ENCODE peak calls at places on chromosomes 4 and X, in four cellular contexts. M is HCT116, Y is GM23338, T is MM.1S. E is an unnamed sample.

GRCh38 chrX:123860983-123861382 is 1.1 kb downstream of the XIAP start:
- DNase-seq in M (no peak), Y (no peak), T (no peak), E (peak; percentile 23)

GRCh38 chr4:98688416-98689290 is 30.2 kb upstream of the TSPAN5 start:
- DNase-seq in M (peak; percentile 60), Y (no peak), T (peak; percentile 16), E (peak; percentile 47)

GRCh38 chr4:119041951-119042560 is 93.6 kb upstream of the MYOZ2 start:
- DNase-seq in M (peak; percentile 67), Y (peak; percentile 89), T (peak; percentile 64), E (peak; percentile 77)

GRCh38 chrX:131792356-131792749 is 230.7 kb upstream of the STK26 start:
- DNase-seq in M (no peak), Y (no peak), T (peak; percentile 92), E (peak; percentile 23)

GRCh38 chrX:17984415-17984814 is 123.3 kb upstream of the RAI2 start:
- DNase-seq in M (no peak), Y (no peak), T (no peak), E (no peak)

GRCh38 chrX:47643926-47644325 is 6.4 kb downstream of the ELK1 start:
- DNase-seq in M (no peak), Y (no peak), T (peak; percentile 11), E (peak; percentile 9)

GRCh38 chrX:144768540-144768939 is 478.8 kb upstream of the SPANXN1 start:
- DNase-seq in M (no peak), Y (no peak), T (peak; percentile 49), E (no peak)

GRCh38 chr4:40842725-40843401 is 93.1 kb downstream of the NSUN7 start:
- DNase-seq in M (no peak), Y (no peak), T (no peak), E (no peak)

GRCh38 chrX:17990542-17990941 is 129.4 kb upstream of the RAI2 start:
- DNase-seq in M (no peak), Y (no peak), T (no peak), E (no peak)

GRCh38 chr4:83013931-83014330 is 3.3 kb upstream of the LIN54 start:
- DNase-seq in M (no peak), Y (no peak), T (no peak), E (no peak)

GRCh38 chr4:133263082-133263481 is 114.0 kb downstream of the PCDH10 start:
- DNase-seq in M (no peak), Y (peak; percentile 25), T (no peak), E (no peak)

GRCh38 chr4:7390906-7391636 is 43.7 kb downstream of the PSAPL1 start:
- DNase-seq in M (no peak), Y (no peak), T (no peak), E (no peak)

GRCh38 chr4:147768113-147768512 is 36.2 kb downstream of the ARHGAP10 start:
- DNase-seq in M (no peak), Y (no peak), T (no peak), E (peak; percentile 66)

GRCh38 chr4:144646523-144647094 is 653 bp downstream of the HHIP start:
- DNase-seq in M (no peak), Y (peak; percentile 33), T (no peak), E (no peak)

GRCh38 chr4:80306255-80306654 is 29.3 kb upstream of the CFAP299 start:
- DNase-seq in M (no peak), Y (no peak), T (no peak), E (peak; percentile 67)

GRCh38 chr4:142044271-142044670 is 407.9 kb downstream of the IL15 start:
- DNase-seq in M (no peak), Y (peak; percentile 36), T (no peak), E (peak; percentile 50)

GRCh38 chr4:2931765-2932560 is 31.2 kb downstream of the NOP14 start:
- DNase-seq in M (no peak), Y (peak; percentile 63), T (no peak), E (no peak)

GRCh38 chr4:169652535-169652934 is 32.2 kb downstream of the CLCN3 start:
- DNase-seq in M (no peak), Y (no peak), T (no peak), E (no peak)

GRCh38 chrX:42375080-42375479 is 402.9 kb downstream of the PPP1R2C start:
- DNase-seq in M (no peak), Y (no peak), T (no peak), E (no peak)

GRCh38 chr4:143344774-143345173 is 8.1 kb downstream of the GAB1 start:
- DNase-seq in M (no peak), Y (no peak), T (no peak), E (no peak)

GRCh38 chrX:131802836-131803626 is 220.1 kb upstream of the STK26 start:
- DNase-seq in M (no peak), Y (peak; percentile 55), T (peak; percentile 91), E (peak; percentile 63)

GRCh38 chr4:121717680-121718237 is 21.0 kb upstream of the ANXA5 start:
- DNase-seq in M (no peak), Y (no peak), T (no peak), E (no peak)

GRCh38 chr4:170691168-170691567 is 601.4 kb upstream of the AADAT start:
- DNase-seq in M (no peak), Y (no peak), T (no peak), E (no peak)

GRCh38 chrX:46341767-46342322 is 203.4 kb downstream of the ZNF674 start:
- DNase-seq in M (no peak), Y (no peak), T (no peak), E (no peak)
- TF ChIP-seq EZH2phosphoT487 in M (no peak), Y (no peak), T (no peak), E (no peak)

DNA sequence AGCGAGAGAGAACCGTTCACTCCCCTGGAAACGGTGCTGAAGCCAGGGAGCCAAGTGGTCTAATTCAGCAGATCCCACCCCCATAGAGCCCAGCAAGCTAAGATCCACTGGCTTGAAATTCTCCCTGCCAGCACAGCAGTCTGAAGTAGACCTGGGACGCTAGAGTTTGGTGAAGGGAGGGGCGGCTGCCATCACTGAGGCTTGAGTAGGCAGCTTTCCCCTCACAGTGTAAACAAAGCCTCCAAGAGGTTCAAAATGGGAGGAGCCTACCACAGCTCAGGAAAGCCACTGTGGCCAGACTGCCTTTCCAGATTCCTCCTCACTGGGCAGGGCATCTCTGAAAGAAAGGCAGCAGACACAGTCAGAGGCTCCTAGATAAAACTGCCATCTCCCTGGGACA is 37.8 kb upstream of the CDS1 start:
- DNase-seq in M (no peak), Y (no peak), T (no peak), E (no peak)
- H2AFZ ChIP-seq in M (no peak overlapping the region), Y (no peak overlapping the region), T (no peak overlapping the region), E (no peak overlapping the region)

GRCh38 chr4:103996637-103997036 is 276.9 kb upstream of the TACR3 start:
- DNase-seq in M (peak; percentile 78), Y (peak; percentile 86), T (no peak), E (peak; percentile 72)
- TF ChIP-seq EZH2phosphoT487 in M (no peak), Y (no peak), T (no peak), E (no peak)

DNA sequence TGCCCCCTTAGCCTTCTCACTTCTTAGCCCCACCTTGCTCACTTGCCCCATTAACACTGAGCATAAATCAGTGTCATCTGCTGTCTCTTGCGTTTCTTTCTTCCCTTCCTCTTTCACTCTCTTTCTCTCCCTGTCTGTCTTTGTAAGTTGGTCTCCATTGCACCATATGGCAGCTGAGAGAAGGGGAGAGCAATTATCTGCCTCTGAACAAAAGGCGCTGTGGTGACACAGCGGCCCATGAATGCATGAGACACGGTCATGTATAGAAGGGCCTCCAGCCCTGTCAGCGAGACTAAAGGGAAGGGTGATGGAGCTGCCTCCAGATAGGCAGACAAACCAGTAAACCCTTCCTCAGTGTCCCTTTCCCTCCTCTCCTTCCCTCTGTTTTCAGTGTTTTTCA is 88.8 kb upstream of the PCDH18 start:
- DNase-seq in M (no peak), Y (no peak), T (no peak), E (no peak)
- H2AFZ ChIP-seq in M (no peak overlapping the region), Y (peak overlapping the region; percentile 75), T (no peak overlapping the region), E (no peak overlapping the region)

DNA sequence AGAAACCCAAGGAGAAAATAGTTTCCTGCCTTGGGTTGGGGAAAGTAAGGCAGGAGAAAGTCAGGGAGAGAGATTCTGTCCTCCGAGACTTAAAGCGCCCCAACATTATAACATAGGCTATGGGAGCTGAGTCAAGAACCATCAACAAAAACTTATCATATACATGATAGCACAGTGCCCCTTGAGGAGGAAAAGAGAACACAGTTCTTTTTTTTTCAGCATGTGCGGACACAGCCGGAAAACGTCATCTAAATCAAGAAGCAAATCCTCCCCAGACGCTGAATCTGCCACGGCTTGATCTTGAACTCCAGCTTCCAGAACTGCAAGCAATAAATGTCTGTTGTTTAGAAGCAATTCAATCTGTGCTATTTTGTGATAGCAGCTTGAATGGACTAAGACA is 549.6 kb upstream of the PRKX start:
- DNase-seq in M (no peak), Y (peak; percentile 49), T (no peak), E (peak; percentile 52)
- TF ChIP-seq EZH2phosphoT487 in M (no peak), Y (no peak), T (no peak), E (no peak)

DNA sequence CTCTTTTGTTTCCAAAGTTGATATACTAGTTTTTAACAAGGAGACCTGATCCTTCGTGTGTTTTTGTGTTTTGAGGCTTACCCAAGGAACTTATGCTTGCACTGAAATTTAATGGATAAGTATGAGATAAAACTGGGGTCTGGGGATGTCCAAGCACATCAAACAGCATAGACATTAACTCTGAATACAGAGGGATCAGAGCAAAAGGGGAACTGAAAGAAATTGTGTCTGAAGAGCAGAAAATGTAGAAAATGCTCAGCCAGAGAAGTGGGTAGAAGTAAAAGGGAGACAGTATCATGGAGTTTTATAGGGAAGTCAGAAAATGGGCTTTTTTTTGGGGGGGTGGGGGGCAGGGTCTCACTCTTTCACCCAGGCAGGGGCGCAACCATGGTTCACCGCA is 695.4 kb downstream of the ARAP2 start:
- DNase-seq in M (no peak), Y (no peak), T (no peak), E (no peak)
- H2AFZ ChIP-seq in M (no peak overlapping the region), Y (peak overlapping the region; percentile 21), T (no peak overlapping the region), E (no peak overlapping the region)

GRCh38 chrX:1442016-1442665 is 10.6 kb downstream of the ASMTL start:
- DNase-seq in M (no peak), Y (no peak), T (no peak), E (no peak)

GRCh38 chrX:1443496-1444075 is 9.1 kb downstream of the ASMTL start:
- DNase-seq in M (no peak), Y (no peak), T (no peak), E (no peak)

GRCh38 chrX:1444896-1445480 is 7.7 kb downstream of the ASMTL start:
- DNase-seq in M (no peak), Y (no peak), T (no peak), E (no peak)

GRCh38 chrX:1440506-1440905 is 12.2 kb downstream of the ASMTL start:
- DNase-seq in M (no peak), Y (no peak), T (no peak), E (no peak)

DNA sequence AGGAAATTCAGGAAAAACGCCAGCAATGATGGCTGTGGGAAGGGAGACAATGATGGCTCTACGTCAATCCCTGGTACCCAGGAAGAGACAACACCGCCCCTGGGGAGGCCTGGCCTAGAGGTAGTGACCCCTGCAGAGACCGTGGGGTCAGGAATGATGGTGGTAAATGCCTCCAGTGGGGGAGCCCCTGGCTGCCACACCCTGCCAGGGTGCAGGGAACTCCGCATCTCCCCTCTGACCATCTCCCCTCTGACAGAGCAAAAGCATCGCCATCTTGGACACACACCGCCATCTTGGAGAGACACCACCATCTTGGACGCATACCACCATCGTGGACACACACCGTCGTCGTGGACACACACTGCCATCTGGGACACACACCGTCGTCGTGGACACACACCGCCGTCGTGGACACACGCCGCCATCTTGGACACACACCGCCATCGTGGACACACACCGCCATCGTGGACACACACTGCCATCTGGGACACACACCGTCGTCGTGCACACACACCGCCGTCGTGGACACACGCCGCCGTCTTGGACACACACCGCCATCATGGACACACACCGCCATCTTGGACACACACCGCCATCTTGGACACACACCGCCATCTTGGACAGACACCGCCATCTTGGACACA is 9.9 kb downstream of the ASMTL start:
- DNase-seq in M (no peak), Y (no peak), T (no peak), E (no peak)
- TF ChIP-seq EZH2phosphoT487 in M (no peak), Y (no peak), T (no peak), E (no peak)

GRCh38 chr4:43339435-43339834 is 446.9 kb downstream of the GRXCR1 start:
- DNase-seq in M (no peak), Y (no peak), T (no peak), E (peak; percentile 86)
- H2AFZ ChIP-seq in M (no peak overlapping the region), Y (no peak overlapping the region), T (no peak overlapping the region), E (no peak overlapping the region)